ENCODE peak calls at places on chromosomes 4 and X, in five cellular contexts. L is HEK293T, W is psoas muscle, N is ACHN, Z is stomach. V is an unnamed sample.

GRCh38 chrX:135328421-135329005 is 19.2 kb downstream of the ETDC start:
- DNase-seq in L (no peak), W (no peak), N (no peak), Z (no peak), V (no peak)

GRCh38 chr4:1232661-1233621 is 16.0 kb downstream of the CTBP1 start:
- DNase-seq in L (no peak), W (peak; percentile 66), N (no peak), Z (no peak), V (no peak)

GRCh38 chr4:38677466-38677865 is 13.5 kb downstream of the KLF3 start:
- DNase-seq in L (no peak), W (no peak), N (no peak), Z (no peak), V (no peak)

GRCh38 chr4:7134737-7135388 is 57.5 kb upstream of the SORCS2 start:
- DNase-seq in L (no peak), W (peak; percentile 87), N (peak; percentile 4), Z (peak; percentile 26), V (no peak)

GRCh38 chr4:173521474-173522159 is 8.4 kb downstream of the HAND2 start:
- DNase-seq in L (no peak), W (no peak), N (no peak), Z (no peak), V (no peak)

GRCh38 chr4:180790471-180790870 is 1452.7 kb upstream of the TENM3 start:
- DNase-seq in L (no peak), W (no peak), N (no peak), Z (no peak), V (no peak)

GRCh38 chrX:37454537-37455285 is 105.5 kb downstream of the PRRG1 start:
- DNase-seq in L (no peak), W (no peak), N (peak; percentile 56), Z (no peak), V (peak; percentile 29)

GRCh38 chr4:152165146-152165545 is 370.7 kb downstream of the FBXW7 start:
- DNase-seq in L (no peak), W (no peak), N (no peak), Z (no peak), V (no peak)

GRCh38 chrX:19698125-19698524 is 182.8 kb upstream of the MAP3K15 start:
- DNase-seq in L (no peak), W (no peak), N (no peak), Z (no peak), V (no peak)

GRCh38 chr4:78298618-78299017 is 241.5 kb downstream of the FRAS1 start:
- DNase-seq in L (no peak), W (no peak), N (no peak), Z (no peak), V (no peak)

GRCh38 chrX:40282901-40283674 is 185.3 kb upstream of the BCOR start:
- DNase-seq in L (no peak), W (no peak), N (no peak), Z (no peak), V (no peak)

GRCh38 chr4:140557831-140558435 is 10.8 kb downstream of the UCP1 start:
- DNase-seq in L (no peak), W (no peak), N (no peak), Z (no peak), V (no peak)

GRCh38 chrX:104806346-104806745 is 240.3 kb downstream of the IL1RAPL2 start:
- DNase-seq in L (no peak), W (no peak), N (no peak), Z (no peak), V (no peak)

GRCh38 chrX:48802089-48802812 is 384 bp downstream of the HDAC6 start:
- DNase-seq in L (peak; percentile 72), W (peak; percentile 87), N (peak; percentile 80), Z (peak; percentile 86), V (peak; percentile 86)

GRCh38 chr4:108058685-108059440 is 69.2 kb downstream of the HADH start:
- DNase-seq in L (no peak), W (no peak), N (no peak), Z (no peak), V (peak; percentile 23)

GRCh38 chr4:158033416-158033863 is 139.4 kb downstream of the GASK1B start:
- DNase-seq in L (no peak), W (no peak), N (peak; percentile 47), Z (no peak), V (no peak)

GRCh38 chr4:8308144-8308543 is 38.6 kb downstream of the HTRA3 start:
- DNase-seq in L (no peak), W (peak; percentile 38), N (no peak), Z (no peak), V (no peak)

GRCh38 chrX:25343060-25343459 is 327.3 kb upstream of the ARX start:
- DNase-seq in L (no peak), W (no peak), N (no peak), Z (no peak), V (peak; percentile 14)

GRCh38 chr4:184848510-184848909 is 22.7 kb upstream of the ACSL1 start:
- DNase-seq in L (no peak), W (no peak), N (no peak), Z (no peak), V (no peak)

GRCh38 chr4:150106886-150107285 is 28.6 kb downstream of the DCLK2 start:
- DNase-seq in L (no peak), W (no peak), N (no peak), Z (no peak), V (no peak)

GRCh38 chrX:103120748-103121147 is 27.8 kb upstream of the NXF3 start:
- DNase-seq in L (no peak), W (no peak), N (no peak), Z (no peak), V (no peak)